ENCODE peak calls at places on chromosomes 12 and 14, in ten cellular contexts. One of them, this sample, is unnamed.

GRCh38 chr12:53380797-53381738 is 1.1 kb downstream of the SP1 start:
- DNase-seq in stomach: no peak
- DNase-seq in ovary: no peak
- DNase-seq in tibial nerve: no peak
- DNase-seq in GM12878: no peak
- DNase-seq in SK-N-SH: no peak
- DNase-seq in sigmoid colon: peak
- DNase-seq in K562: no peak
- DNase-seq in suprapubic skin: no peak
- DNase-seq in HepG2: no peak
- DNase-seq in this sample: peak

GRCh38 chr14:54606178-54606577 is 39.2 kb downstream of the SAMD4A start:
- DNase-seq in stomach: no peak
- DNase-seq in ovary: no peak
- DNase-seq in tibial nerve: no peak
- DNase-seq in GM12878: no peak
- DNase-seq in SK-N-SH: no peak
- DNase-seq in sigmoid colon: no peak
- DNase-seq in K562: no peak
- DNase-seq in suprapubic skin: no peak
- DNase-seq in HepG2: no peak
- DNase-seq in this sample: no peak

GRCh38 chr12:47988073-47989022 is 15.9 kb downstream of the COL2A1 start:
- DNase-seq in stomach: no peak
- DNase-seq in ovary: peak
- DNase-seq in tibial nerve: no peak
- DNase-seq in GM12878: no peak
- DNase-seq in SK-N-SH: no peak
- DNase-seq in sigmoid colon: peak
- DNase-seq in K562: no peak
- DNase-seq in suprapubic skin: peak
- DNase-seq in HepG2: no peak
- DNase-seq in this sample: no peak

GRCh38 chr14:101347893-101348777 is 213.2 kb upstream of the DIO3 start:
- DNase-seq in stomach: peak
- DNase-seq in ovary: no peak
- DNase-seq in tibial nerve: no peak
- DNase-seq in GM12878: no peak
- DNase-seq in SK-N-SH: no peak
- DNase-seq in sigmoid colon: no peak
- DNase-seq in K562: no peak
- DNase-seq in suprapubic skin: no peak
- DNase-seq in HepG2: no peak
- DNase-seq in this sample: no peak

GRCh38 chr14:71320734-71321555 is 413.7 kb downstream of the PCNX1 start:
- DNase-seq in stomach: peak
- DNase-seq in ovary: peak
- DNase-seq in tibial nerve: peak
- DNase-seq in GM12878: no peak
- DNase-seq in SK-N-SH: peak
- DNase-seq in sigmoid colon: peak
- DNase-seq in K562: peak
- DNase-seq in suprapubic skin: peak
- DNase-seq in HepG2: no peak
- DNase-seq in this sample: peak

GRCh38 chr12:76588881-76589565 is 29.5 kb upstream of the OSBPL8 start:
- DNase-seq in stomach: no peak
- DNase-seq in ovary: no peak
- DNase-seq in tibial nerve: peak
- DNase-seq in GM12878: no peak
- DNase-seq in SK-N-SH: no peak
- DNase-seq in sigmoid colon: no peak
- DNase-seq in K562: no peak
- DNase-seq in suprapubic skin: no peak
- DNase-seq in HepG2: no peak
- DNase-seq in this sample: no peak

GRCh38 chr14:64541261-64541970 is 875 bp downstream of the HSPA2 start:
- DNase-seq in stomach: no peak
- DNase-seq in ovary: peak
- DNase-seq in tibial nerve: no peak
- DNase-seq in GM12878: no peak
- DNase-seq in SK-N-SH: no peak
- DNase-seq in sigmoid colon: peak
- DNase-seq in K562: no peak
- DNase-seq in suprapubic skin: peak
- DNase-seq in HepG2: no peak
- DNase-seq in this sample: peak

GRCh38 chr12:38906482-38907170 is 1.2 kb upstream of the CPNE8 start:
- DNase-seq in stomach: peak
- DNase-seq in ovary: peak
- DNase-seq in tibial nerve: peak
- DNase-seq in GM12878: peak
- DNase-seq in SK-N-SH: peak
- DNase-seq in sigmoid colon: peak
- DNase-seq in K562: peak
- DNase-seq in suprapubic skin: peak
- DNase-seq in HepG2: peak
- DNase-seq in this sample: peak

GRCh38 chr14:37436519-37436918 is 158.5 kb downstream of the FOXA1 start:
- DNase-seq in stomach: no peak
- DNase-seq in ovary: no peak
- DNase-seq in tibial nerve: no peak
- DNase-seq in GM12878: no peak
- DNase-seq in SK-N-SH: no peak
- DNase-seq in sigmoid colon: no peak
- DNase-seq in K562: no peak
- DNase-seq in suprapubic skin: no peak
- DNase-seq in HepG2: no peak
- DNase-seq in this sample: no peak

GRCh38 chr12:52052471-52053186 is 1.4 kb downstream of the NR4A1 start:
- DNase-seq in stomach: peak
- DNase-seq in ovary: peak
- DNase-seq in tibial nerve: no peak
- DNase-seq in GM12878: no peak
- DNase-seq in SK-N-SH: no peak
- DNase-seq in sigmoid colon: peak
- DNase-seq in K562: peak
- DNase-seq in suprapubic skin: no peak
- DNase-seq in HepG2: no peak
- DNase-seq in this sample: peak

GRCh38 chr12:24088751-24089150 is 139.3 kb upstream of the SOX5 start:
- DNase-seq in stomach: no peak
- DNase-seq in ovary: no peak
- DNase-seq in tibial nerve: no peak
- DNase-seq in GM12878: no peak
- DNase-seq in SK-N-SH: no peak
- DNase-seq in sigmoid colon: no peak
- DNase-seq in K562: no peak
- DNase-seq in suprapubic skin: no peak
- DNase-seq in HepG2: no peak
- DNase-seq in this sample: no peak

GRCh38 chr14:101573289-101573688 is 12.0 kb downstream of the DIO3 start:
- DNase-seq in stomach: no peak
- DNase-seq in ovary: no peak
- DNase-seq in tibial nerve: no peak
- DNase-seq in GM12878: no peak
- DNase-seq in SK-N-SH: no peak
- DNase-seq in sigmoid colon: no peak
- DNase-seq in K562: no peak
- DNase-seq in suprapubic skin: no peak
- DNase-seq in HepG2: no peak
- DNase-seq in this sample: no peak

GRCh38 chr12:72369560-72369959 is 97.4 kb downstream of the TRHDE start:
- DNase-seq in stomach: no peak
- DNase-seq in ovary: no peak
- DNase-seq in tibial nerve: no peak
- DNase-seq in GM12878: no peak
- DNase-seq in SK-N-SH: no peak
- DNase-seq in sigmoid colon: no peak
- DNase-seq in K562: no peak
- DNase-seq in suprapubic skin: no peak
- DNase-seq in HepG2: no peak
- DNase-seq in this sample: no peak

GRCh38 chr14:74080820-74081460 is 3.3 kb downstream of the ALDH6A1 start:
- DNase-seq in stomach: no peak
- DNase-seq in ovary: no peak
- DNase-seq in tibial nerve: no peak
- DNase-seq in GM12878: no peak
- DNase-seq in SK-N-SH: no peak
- DNase-seq in sigmoid colon: no peak
- DNase-seq in K562: no peak
- DNase-seq in suprapubic skin: no peak
- DNase-seq in HepG2: peak
- DNase-seq in this sample: no peak

GRCh38 chr12:115798309-115798917 is 479.1 kb downstream of the MED13L start:
- DNase-seq in stomach: no peak
- DNase-seq in ovary: no peak
- DNase-seq in tibial nerve: no peak
- DNase-seq in GM12878: no peak
- DNase-seq in SK-N-SH: no peak
- DNase-seq in sigmoid colon: no peak
- DNase-seq in K562: no peak
- DNase-seq in suprapubic skin: no peak
- DNase-seq in HepG2: no peak
- DNase-seq in this sample: no peak

GRCh38 chr12:131897875-131898274 is 3.5 kb downstream of the ULK1 start:
- DNase-seq in stomach: no peak
- DNase-seq in ovary: no peak
- DNase-seq in tibial nerve: no peak
- DNase-seq in GM12878: no peak
- DNase-seq in SK-N-SH: no peak
- DNase-seq in sigmoid colon: no peak
- DNase-seq in K562: no peak
- DNase-seq in suprapubic skin: no peak
- DNase-seq in HepG2: no peak
- DNase-seq in this sample: no peak

GRCh38 chr12:88035271-88035906 is 6.2 kb upstream of the C12orf50 start:
- DNase-seq in stomach: peak
- DNase-seq in ovary: peak
- DNase-seq in tibial nerve: peak
- DNase-seq in GM12878: peak
- DNase-seq in SK-N-SH: peak
- DNase-seq in sigmoid colon: peak
- DNase-seq in K562: peak
- DNase-seq in suprapubic skin: peak
- DNase-seq in HepG2: peak
- DNase-seq in this sample: peak

GRCh38 chr14:57378661-57379060 is 11.7 kb upstream of the NAA30 start:
- DNase-seq in stomach: no peak
- DNase-seq in ovary: no peak
- DNase-seq in tibial nerve: no peak
- DNase-seq in GM12878: no peak
- DNase-seq in SK-N-SH: no peak
- DNase-seq in sigmoid colon: no peak
- DNase-seq in K562: no peak
- DNase-seq in suprapubic skin: no peak
- DNase-seq in HepG2: no peak
- DNase-seq in this sample: no peak

GRCh38 chr14:62505045-62505444 is 540.2 kb downstream of the KCNH5 start:
- DNase-seq in stomach: no peak
- DNase-seq in ovary: no peak
- DNase-seq in tibial nerve: no peak
- DNase-seq in GM12878: no peak
- DNase-seq in SK-N-SH: no peak
- DNase-seq in sigmoid colon: no peak
- DNase-seq in K562: no peak
- DNase-seq in suprapubic skin: no peak
- DNase-seq in HepG2: no peak
- DNase-seq in this sample: no peak

GRCh38 chr12:44076892-44077291 is 241.0 kb downstream of the TMEM117 start:
- DNase-seq in stomach: no peak
- DNase-seq in ovary: no peak
- DNase-seq in tibial nerve: no peak
- DNase-seq in GM12878: no peak
- DNase-seq in SK-N-SH: no peak
- DNase-seq in sigmoid colon: no peak
- DNase-seq in K562: no peak
- DNase-seq in suprapubic skin: no peak
- DNase-seq in HepG2: no peak
- DNase-seq in this sample: no peak

GRCh38 chr12:108214486-108214885 is 85.4 kb downstream of the WSCD2 start:
- DNase-seq in stomach: no peak
- DNase-seq in ovary: no peak
- DNase-seq in tibial nerve: peak
- DNase-seq in GM12878: no peak
- DNase-seq in SK-N-SH: no peak
- DNase-seq in sigmoid colon: no peak
- DNase-seq in K562: peak
- DNase-seq in suprapubic skin: no peak
- DNase-seq in HepG2: peak
- DNase-seq in this sample: no peak

GRCh38 chr14:50082308-50082742 is 34.0 kb downstream of the VCPKMT start:
- DNase-seq in stomach: no peak
- DNase-seq in ovary: no peak
- DNase-seq in tibial nerve: no peak
- DNase-seq in GM12878: no peak
- DNase-seq in SK-N-SH: no peak
- DNase-seq in sigmoid colon: no peak
- DNase-seq in K562: no peak
- DNase-seq in suprapubic skin: no peak
- DNase-seq in HepG2: no peak
- DNase-seq in this sample: no peak
- TF ChIP-seq EP300 in stomach: no peak
- TF ChIP-seq EP300 in ovary: no peak
- TF ChIP-seq EP300 in tibial nerve: no peak
- TF ChIP-seq EP300 in GM12878: no peak
- TF ChIP-seq EP300 in SK-N-SH: no peak
- TF ChIP-seq EP300 in sigmoid colon: no peak
- TF ChIP-seq EP300 in K562: no peak
- TF ChIP-seq EP300 in suprapubic skin: no peak
- TF ChIP-seq EP300 in HepG2: no peak
- TF ChIP-seq EP300 in this sample: no peak

GRCh38 chr12:112294793-112295192 is 87.4 kb downstream of the HECTD4 start:
- DNase-seq in stomach: no peak
- DNase-seq in ovary: no peak
- DNase-seq in tibial nerve: peak
- DNase-seq in GM12878: no peak
- DNase-seq in SK-N-SH: no peak
- DNase-seq in sigmoid colon: no peak
- DNase-seq in K562: peak
- DNase-seq in suprapubic skin: no peak
- DNase-seq in HepG2: peak
- DNase-seq in this sample: no peak
- TF ChIP-seq CTCF in stomach: no peak
- TF ChIP-seq CTCF in ovary: no peak
- TF ChIP-seq CTCF in tibial nerve: no peak
- TF ChIP-seq CTCF in GM12878: no peak
- TF ChIP-seq CTCF in SK-N-SH: peak
- TF ChIP-seq CTCF in sigmoid colon: no peak
- TF ChIP-seq CTCF in K562: no peak
- TF ChIP-seq CTCF in suprapubic skin: no peak
- TF ChIP-seq CTCF in HepG2: peak
- TF ChIP-seq CTCF in this sample: no peak

GRCh38 chr12:57750561-57751431 is 1.3 kb downstream of the CDK4 start:
- DNase-seq in stomach: no peak
- DNase-seq in ovary: no peak
- DNase-seq in tibial nerve: no peak
- DNase-seq in GM12878: no peak
- DNase-seq in SK-N-SH: no peak
- DNase-seq in sigmoid colon: peak
- DNase-seq in K562: no peak
- DNase-seq in suprapubic skin: no peak
- DNase-seq in HepG2: no peak
- DNase-seq in this sample: no peak
- H3K27ac ChIP-seq in stomach: peak
- H3K27ac ChIP-seq in ovary: peak
- H3K27ac ChIP-seq in tibial nerve: peak
- H3K27ac ChIP-seq in GM12878: peak
- H3K27ac ChIP-seq in SK-N-SH: peak
- H3K27ac ChIP-seq in sigmoid colon: peak
- H3K27ac ChIP-seq in K562: peak
- H3K27ac ChIP-seq in suprapubic skin: peak
- H3K27ac ChIP-seq in HepG2: peak
- H3K27ac ChIP-seq in this sample: peak

GRCh38 chr14:52080171-52080800 is 11.4 kb upstream of the NID2 start:
- DNase-seq in stomach: no peak
- DNase-seq in ovary: no peak
- DNase-seq in tibial nerve: no peak
- DNase-seq in GM12878: no peak
- DNase-seq in SK-N-SH: no peak
- DNase-seq in sigmoid colon: no peak
- DNase-seq in K562: no peak
- DNase-seq in suprapubic skin: no peak
- DNase-seq in HepG2: no peak
- DNase-seq in this sample: no peak
- TF ChIP-seq EP300 in stomach: no peak
- TF ChIP-seq EP300 in ovary: no peak
- TF ChIP-seq EP300 in tibial nerve: no peak
- TF ChIP-seq EP300 in GM12878: no peak
- TF ChIP-seq EP300 in SK-N-SH: no peak
- TF ChIP-seq EP300 in sigmoid colon: no peak
- TF ChIP-seq EP300 in K562: no peak
- TF ChIP-seq EP300 in suprapubic skin: no peak
- TF ChIP-seq EP300 in HepG2: no peak
- TF ChIP-seq EP300 in this sample: no peak

This sample was measured in transverse colon.